ENCODE peak calls at places on chromosomes 11 and 22, in nine cellular contexts. K is foreskin keratinocyte, C is pancreas, H is body of pancreas, I is IMR-90, G is tibial nerve, D is psoas muscle, P is cardiac muscle cell, B is mesenchymal stem cell. E is an unnamed sample. For H3K4me1 and H3K27me3, the result is how much of the 10 kb centered on the place peaks cover.

GRCh38 chr11:22130462-22131053 is 62.3 kb upstream of the ANO5 start:
- DNase-seq in K (no peak), C (no peak), H (peak), I (no peak), G (no peak), D (no peak), P (peak), B (no peak), E (no peak)

GRCh38 chr11:64762916-64763803 is 3.4 kb upstream of the PYGM start:
- DNase-seq in K (peak), C (no peak), H (peak), I (peak), G (no peak), D (peak), P (peak), B (peak), E (no peak)

GRCh38 chr11:8679006-8679405 is 3.5 kb downstream of the TRIM66 start:
- DNase-seq in K (no peak), C (no peak), H (no peak), I (no peak), G (no peak), D (no peak), P (no peak), B (no peak), E (no peak)

GRCh38 chr22:40178417-40179409 is 988 bp downstream of the TNRC6B start:
- DNase-seq in K (peak), C (no peak), H (peak), I (peak), G (no peak), D (no peak), P (peak), B (peak), E (no peak)

GRCh38 chr22:36325163-36326031 is 62.4 kb downstream of the MYH9 start:
- DNase-seq in K (peak), C (no peak), H (no peak), I (peak), G (no peak), D (peak), P (no peak), B (peak), E (peak)

GRCh38 chr11:78080818-78081495 is 1.3 kb upstream of the NDUFC2 start:
- DNase-seq in K (no peak), C (no peak), H (no peak), I (peak), G (no peak), D (no peak), P (no peak), B (peak), E (no peak)

GRCh38 chr11:44574620-44575287 is 9.3 kb downstream of the CD82 start:
- DNase-seq in K (peak), C (no peak), H (no peak), I (peak), G (no peak), D (no peak), P (no peak), B (peak), E (no peak)

GRCh38 chr11:45663486-45664375 is 1.7 kb downstream of the CHST1 start:
- DNase-seq in K (no peak), C (no peak), H (no peak), I (peak), G (no peak), D (no peak), P (no peak), B (peak), E (no peak)

GRCh38 chr11:111631666-111632039 is 29.4 kb downstream of the SIK2 start:
- DNase-seq in K (peak), C (no peak), H (no peak), I (peak), G (no peak), D (no peak), P (no peak), B (peak), E (no peak)

GRCh38 chr11:110711776-110712642 is at the start of gene ARHGAP20:
- DNase-seq in K (no peak), C (peak), H (peak), I (peak), G (peak), D (peak), P (peak), B (peak), E (peak)

GRCh38 chr22:20741634-20742581 is 32.0 kb upstream of the SERPIND1 start:
- DNase-seq in K (peak), C (peak), H (peak), I (peak), G (no peak), D (no peak), P (peak), B (peak), E (no peak)

GRCh38 chr11:82505384-82505783 is 228.3 kb downstream of the FAM181B start:
- DNase-seq in K (no peak), C (no peak), H (no peak), I (no peak), G (no peak), D (no peak), P (no peak), B (no peak), E (no peak)

GRCh38 chr11:122981388-122982264 is at the start of gene BSX:
- DNase-seq in K (peak), C (peak), H (peak), I (peak), G (no peak), D (peak), P (peak), B (peak), E (peak)

GRCh38 chr11:108732395-108732794 is 67.5 kb downstream of the DDX10 start:
- DNase-seq in K (no peak), C (peak), H (peak), I (no peak), G (no peak), D (no peak), P (no peak), B (no peak), E (no peak)

GRCh38 chr11:2744166-2744565 is 44.4 kb upstream of the KCNQ1OT1 start:
- DNase-seq in K (no peak), C (no peak), H (peak), I (no peak), G (no peak), D (peak), P (no peak), B (no peak), E (no peak)

GRCh38 chr11:39724404-39724803 is 1735.0 kb downstream of the LRRC4C start:
- DNase-seq in K (no peak), C (no peak), H (no peak), I (no peak), G (no peak), D (no peak), P (no peak), B (no peak), E (no peak)

GRCh38 chr11:40537734-40538133 is 921.7 kb downstream of the LRRC4C start:
- DNase-seq in K (no peak), C (no peak), H (no peak), I (no peak), G (no peak), D (no peak), P (peak), B (no peak), E (no peak)

GRCh38 chr11:128802358-128802981 is 64.6 kb downstream of the KCNJ1 start:
- DNase-seq in K (no peak), C (peak), H (peak), I (no peak), G (no peak), D (no peak), P (peak), B (peak), E (no peak)

GRCh38 chr22:39244496-39245129 is at the start of gene PDGFB:
- DNase-seq in K (peak), C (peak), H (peak), I (no peak), G (no peak), D (peak), P (peak), B (peak), E (no peak)

GRCh38 chr22:36744791-36745190 is 31.1 kb downstream of the IFT27 start:
- DNase-seq in K (no peak), C (no peak), H (no peak), I (no peak), G (no peak), D (no peak), P (no peak), B (no peak), E (no peak)

GRCh38 chr11:32056445-32056844 is 34.4 kb upstream of the RCN1 start:
- DNase-seq in K (no peak), C (no peak), H (no peak), I (no peak), G (no peak), D (no peak), P (no peak), B (no peak), E (no peak)

GRCh38 chr11:70552441-70553150 is 154.3 kb downstream of the CTTN start:
- DNase-seq in K (no peak), C (no peak), H (no peak), I (no peak), G (no peak), D (peak), P (no peak), B (no peak), E (no peak)

GRCh38 chr22:37775785-37776638 is 31.7 kb upstream of the GCAT start:
- DNase-seq in K (peak), C (no peak), H (no peak), I (peak), G (no peak), D (no peak), P (no peak), B (peak), E (no peak)

GRCh38 chr11:6599449-6599848 is 4.0 kb downstream of the RRP8 start:
- DNase-seq in K (no peak), C (no peak), H (no peak), I (no peak), G (no peak), D (no peak), P (no peak), B (no peak), E (no peak)

GRCh38 chr11:117881217-117881616 is 4.8 kb upstream of the FXYD6 start:
- DNase-seq in K (no peak), C (no peak), H (no peak), I (no peak), G (no peak), D (no peak), P (no peak), B (no peak), E (no peak)

GRCh38 chr22:25869771-25870170 is 127.8 kb downstream of the MYO18B start:
- DNase-seq in K (no peak), C (no peak), H (no peak), I (no peak), G (no peak), D (no peak), P (no peak), B (no peak), E (no peak)

GRCh38 chr22:46549971-46550641 is 12.7 kb upstream of the CELSR1 start:
- DNase-seq in K (no peak), C (no peak), H (no peak), I (no peak), G (no peak), D (peak), P (no peak), B (no peak), E (no peak)

GRCh38 chr11:2447951-2448650 is 3.3 kb downstream of the KCNQ1 start:
- DNase-seq in K (no peak), C (no peak), H (peak), I (no peak), G (no peak), D (peak), P (no peak), B (no peak), E (no peak)

GRCh38 chr11:124753207-124753606 is 1.2 kb upstream of the VSIG2 start:
- DNase-seq in K (no peak), C (no peak), H (no peak), I (no peak), G (no peak), D (no peak), P (no peak), B (no peak), E (no peak)

GRCh38 chr22:37749831-37750595 is 53.2 kb downstream of the TRIOBP start:
- DNase-seq in K (peak), C (no peak), H (no peak), I (peak), G (no peak), D (no peak), P (peak), B (peak), E (no peak)

GRCh38 chr11:70203749-70204465 is 811 bp downstream of the FADD start:
- DNase-seq in K (peak), C (peak), H (peak), I (peak), G (no peak), D (peak), P (peak), B (peak), E (peak)

GRCh38 chr11:93034031-93034430 is 64.6 kb downstream of the MTNR1B start:
- DNase-seq in K (no peak), C (no peak), H (peak), I (peak), G (no peak), D (no peak), P (no peak), B (no peak), E (no peak)

GRCh38 chr22:49294656-49295464 is 532.8 kb downstream of the BRD1 start:
- DNase-seq in K (no peak), C (no peak), H (no peak), I (no peak), G (no peak), D (no peak), P (no peak), B (no peak), E (no peak)

GRCh38 chr11:119699227-119699626 is 29.8 kb downstream of the NECTIN1 start:
- DNase-seq in K (no peak), C (peak), H (peak), I (no peak), G (no peak), D (peak), P (no peak), B (peak), E (no peak)

GRCh38 chr22:48500481-48501230 is 1327.0 kb downstream of the BRD1 start:
- DNase-seq in K (no peak), C (no peak), H (no peak), I (no peak), G (no peak), D (peak), P (no peak), B (no peak), E (no peak)

GRCh38 chr22:16915711-16916110 is 90.5 kb upstream of the XKR3 start:
- DNase-seq in K (no peak), C (no peak), H (no peak), I (no peak), G (no peak), D (no peak), P (no peak), B (no peak), E (no peak)
- H3K4me1 ChIP-seq in K (under half), C (under half), H (under half), I (under half), G (under half), D (under half), P (under half), B (under half), E (under half)

DNA sequence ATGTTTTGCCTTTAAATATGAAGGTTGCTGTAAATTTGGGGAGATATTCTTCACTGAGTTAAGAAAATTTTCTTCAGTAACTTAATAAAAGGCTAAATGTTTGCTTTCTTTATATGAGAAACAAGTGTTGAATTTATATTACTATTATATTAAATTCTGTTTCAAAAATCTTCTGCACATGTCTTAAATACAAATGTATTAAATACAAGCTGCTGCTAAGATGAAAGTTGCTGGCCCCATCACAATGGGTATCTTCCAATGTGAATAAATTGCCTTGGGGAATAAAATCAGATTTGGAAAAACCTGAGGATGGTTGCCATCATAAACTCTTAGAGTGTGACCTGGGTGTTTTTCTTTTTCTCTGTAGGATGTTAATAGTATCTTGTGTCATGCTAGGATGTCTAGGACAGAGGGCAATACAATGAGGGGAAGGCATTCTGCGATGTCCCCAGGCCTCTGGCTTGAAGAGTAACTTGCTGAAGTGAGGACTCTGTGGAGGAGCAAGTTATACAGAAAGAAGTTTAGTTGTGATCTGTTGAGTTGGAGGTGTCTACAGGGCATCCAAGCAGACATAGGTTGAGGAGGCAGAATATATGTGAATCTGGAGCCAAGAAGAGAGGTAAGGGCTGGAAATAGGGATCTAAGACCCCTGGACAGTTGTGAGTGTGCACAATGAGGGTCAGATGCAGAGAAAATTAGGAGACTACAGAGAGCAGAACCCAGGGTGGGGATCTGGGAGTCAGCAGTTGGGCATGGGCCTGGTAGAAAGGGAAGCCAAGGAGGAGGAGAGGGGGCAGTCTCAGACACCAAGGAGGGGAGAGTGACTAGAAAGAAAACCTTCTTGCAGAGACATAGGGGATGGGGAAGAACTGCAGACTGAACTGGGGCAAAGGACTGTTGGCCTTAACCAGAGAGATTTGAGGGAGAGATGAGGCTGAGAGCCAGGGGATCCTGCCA is 4.8 kb downstream of the IGLL5 start:
- DNase-seq in K (no peak), C (no peak), H (no peak), I (no peak), G (no peak), D (no peak), P (no peak), B (no peak), E (no peak)
- H3K27ac ChIP-seq in K (no peak), C (no peak), H (no peak), I (no peak), G (no peak), D (no peak), P (no peak), B (no peak), E (no peak)

GRCh38 chr22:27765706-27766291 is 35.8 kb downstream of the MN1 start:
- DNase-seq in K (no peak), C (no peak), H (no peak), I (no peak), G (no peak), D (no peak), P (no peak), B (no peak), E (no peak)

GRCh38 chr22:27768027-27768640 is 33.4 kb downstream of the MN1 start:
- DNase-seq in K (no peak), C (no peak), H (no peak), I (no peak), G (no peak), D (no peak), P (no peak), B (no peak), E (no peak)

GRCh38 chr22:27771637-27772369 is 29.8 kb downstream of the MN1 start:
- DNase-seq in K (no peak), C (no peak), H (no peak), I (no peak), G (no peak), D (no peak), P (no peak), B (no peak), E (no peak)

GRCh38 chr22:27766679-27767078 is 34.9 kb downstream of the MN1 start:
- DNase-seq in K (no peak), C (no peak), H (no peak), I (no peak), G (no peak), D (no peak), P (no peak), B (no peak), E (no peak)

GRCh38 chr22:27769012-27769411 is 32.5 kb downstream of the MN1 start:
- DNase-seq in K (no peak), C (no peak), H (no peak), I (no peak), G (no peak), D (no peak), P (no peak), B (no peak), E (no peak)
- H3K27me3 ChIP-seq in K (under half), C (under half), H (under half), I (under half), G (under half), D (under half), P (under half), B (under half), E (under half)

DNA sequence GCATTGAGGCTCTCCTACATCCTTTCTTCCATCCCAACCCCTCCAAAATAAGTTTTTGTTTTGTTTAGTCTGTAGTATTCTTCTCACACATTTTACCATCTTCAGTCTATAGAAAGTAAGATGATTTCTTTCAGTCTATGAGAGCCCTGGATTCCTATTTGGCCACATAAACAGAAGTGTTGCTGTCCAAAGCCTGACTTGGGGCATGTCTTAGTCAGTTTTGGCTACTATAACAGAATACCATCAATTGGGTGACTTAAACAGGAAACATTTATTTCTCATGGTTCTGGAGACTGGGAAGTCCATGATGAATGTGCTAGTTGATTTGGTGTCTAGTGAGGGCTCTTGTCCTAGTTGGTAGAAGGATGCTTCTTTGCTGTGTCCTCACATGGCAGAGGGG is 146.8 kb upstream of the DDI1 start:
- DNase-seq in K (no peak), C (no peak), H (no peak), I (peak), G (no peak), D (no peak), P (no peak), B (no peak), E (no peak)
- H3K4me1 ChIP-seq in K (under half), C (under half), H (under half), I (under half), G (under half), D (under half), P (under half), B (under half), E (under half)

GRCh38 chr11:130071211-130071712 is 1.6 kb downstream of the APLP2 start:
- DNase-seq in K (no peak), C (no peak), H (no peak), I (peak), G (no peak), D (no peak), P (peak), B (peak), E (no peak)
- H3K27ac ChIP-seq in K (no peak), C (peak), H (peak), I (no peak), G (peak), D (peak), P (peak), B (no peak), E (peak)

DNA sequence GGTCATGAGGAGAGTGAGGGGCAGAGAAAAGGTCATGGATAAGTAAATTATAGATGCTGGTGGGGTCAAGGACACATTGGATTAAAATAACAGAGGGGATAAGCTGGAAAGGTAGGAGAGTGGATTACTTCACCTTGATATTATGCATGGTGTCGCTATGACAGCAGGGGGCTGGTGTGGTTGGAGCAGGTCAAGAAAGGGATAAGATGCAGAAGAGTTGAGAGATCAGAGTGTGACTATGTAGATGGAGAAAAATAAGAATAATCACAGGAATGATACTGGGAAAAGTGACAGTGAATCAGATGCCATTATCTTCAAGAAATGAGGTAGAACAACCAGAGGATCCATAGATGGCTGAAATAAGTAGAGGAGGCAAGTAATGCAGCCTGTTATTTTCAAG is 29.4 kb upstream of the AMOTL1 start:
- DNase-seq in K (no peak), C (no peak), H (no peak), I (no peak), G (no peak), D (no peak), P (no peak), B (no peak), E (no peak)
- H3K27me3 ChIP-seq in K (under half), C (under half), H (under half), I (under half), G (under half), D (under half), P (half or more), B (under half), E (under half)

GRCh38 chr11:60783911-60784310 is 1.2 kb upstream of the MS4A10 start:
- DNase-seq in K (no peak), C (no peak), H (no peak), I (no peak), G (no peak), D (no peak), P (no peak), B (no peak), E (no peak)
- H3K4me1 ChIP-seq in K (under half), C (under half), H (under half), I (under half), G (under half), D (under half), P (under half), B (under half), E (under half)

E was measured in lung.